ENCODE peak calls at places on chromosomes 7 and 10, in six cellular contexts. V is fibroblast of lung; D is heart left ventricle; G is PC-9; K is GM12878; Q is CD4-positive, alpha-beta T cell. R is an unnamed sample.

GRCh38 chr7:44988718-44989117 is 9.9 kb upstream of the MYO1G start:
- DNase-seq in V (no peak), D (no peak), Q (no peak), G (no peak), K (no peak), R (no peak)

GRCh38 chr10:45302573-45302972 is 12.8 kb downstream of the OR13A1 start:
- DNase-seq in Q (no peak), G (no peak), K (no peak), D (no peak), V (no peak), R (no peak)

GRCh38 chr10:79017882-79018550 is 50.8 kb upstream of the ZMIZ1 start:
- DNase-seq in Q (no peak), D (no peak), K (no peak), G (no peak), V (no peak), R (no peak)

GRCh38 chr7:46146454-46147255 is 225.6 kb upstream of the IGFBP3 start:
- DNase-seq in Q (no peak), G (no peak), D (no peak), V (peak), K (no peak), R (no peak)

GRCh38 chr7:156475666-156476065 is 164.9 kb upstream of the RNF32 start:
- DNase-seq in D (no peak), V (peak), Q (no peak), K (no peak), G (no peak), R (peak)

GRCh38 chr7:79876769-79877362 is 257.8 kb upstream of the GNAI1 start:
- DNase-seq in D (no peak), V (peak), Q (no peak), G (peak), K (no peak), R (no peak)

GRCh38 chr10:125104559-125104958 is 55.8 kb downstream of the CTBP2 start:
- DNase-seq in D (no peak), V (no peak), Q (no peak), G (no peak), K (no peak), R (no peak)

GRCh38 chr10:58319599-58319998 is 15.2 kb upstream of the UBE2D1 start:
- DNase-seq in Q (no peak), V (no peak), G (no peak), K (no peak), D (no peak), R (no peak)

GRCh38 chr7:142957723-142958122 is 4.4 kb downstream of the KEL start:
- DNase-seq in Q (no peak), G (peak), V (no peak), D (no peak), K (no peak), R (no peak)

GRCh38 chr7:104761892-104762291 is 252.1 kb upstream of the KMT2E start:
- DNase-seq in V (no peak), G (no peak), D (no peak), Q (no peak), K (no peak), R (no peak)

GRCh38 chr10:19985745-19986144 is 169.5 kb downstream of the PLXDC2 start:
- DNase-seq in G (no peak), D (no peak), Q (no peak), K (no peak), V (no peak), R (no peak)

GRCh38 chr7:90411510-90411909 is 8.2 kb downstream of the CLDN12 start:
- DNase-seq in D (no peak), V (peak), G (no peak), Q (no peak), K (no peak), R (no peak)

GRCh38 chr10:103761075-103761920 is 94.1 kb downstream of the SH3PXD2A start:
- DNase-seq in D (no peak), Q (no peak), K (no peak), V (peak), G (peak), R (no peak)

GRCh38 chr7:30032310-30033125 is 4.3 kb downstream of the PLEKHA8 start:
- DNase-seq in K (no peak), G (no peak), D (no peak), Q (no peak), V (peak), R (no peak)

GRCh38 chr10:47121336-47121735 is 178.7 kb upstream of the GDF10 start:
- DNase-seq in Q (no peak), K (no peak), D (no peak), G (no peak), V (no peak), R (peak)

GRCh38 chr10:61943699-61944444 is 42.4 kb downstream of the ARID5B start:
- DNase-seq in Q (no peak), V (peak), G (peak), K (no peak), D (no peak), R (no peak)

GRCh38 chr7:111855842-111856227 is 293.5 kb upstream of the IMMP2L start:
- DNase-seq in Q (no peak), D (no peak), V (peak), K (no peak), G (no peak), R (no peak)

GRCh38 chr10:125123363-125124113 is 36.8 kb downstream of the CTBP2 start:
- DNase-seq in D (peak), G (peak), Q (no peak), V (peak), K (no peak), R (no peak)

GRCh38 chr7:94374231-94374630 is 20.5 kb upstream of the COL1A2 start:
- DNase-seq in D (peak), K (no peak), Q (no peak), G (peak), V (peak), R (no peak)

GRCh38 chr7:36642010-36642409 is 82.3 kb downstream of the AOAH start:
- DNase-seq in Q (no peak), G (no peak), D (no peak), K (no peak), V (no peak), R (no peak)

GRCh38 chr7:129828989-129829676 is 123.6 kb downstream of the UBE2H start:
- DNase-seq in D (no peak), G (no peak), Q (no peak), V (no peak), K (no peak), R (no peak)

GRCh38 chr10:6364283-6364682 is 161.6 kb downstream of the PFKFB3 start:
- DNase-seq in D (no peak), G (no peak), K (no peak), V (no peak), Q (no peak), R (no peak)

GRCh38 chr10:67839957-67840356 is 2.0 kb upstream of the DNAJC12 start:
- DNase-seq in V (peak), D (no peak), G (no peak), Q (no peak), K (no peak), R (no peak)

GRCh38 chr10:48453451-48454301 is 147.2 kb downstream of the MAPK8 start:
- DNase-seq in G (no peak), K (no peak), V (no peak), Q (no peak), D (no peak), R (peak)

GRCh38 chr10:128687408-128687807 is 561.2 kb upstream of the MKI67 start:
- DNase-seq in Q (no peak), K (no peak), V (no peak), G (no peak), D (no peak), R (no peak)

GRCh38 chr10:128688154-128688553 is 561.9 kb upstream of the MKI67 start:
- DNase-seq in D (no peak), V (no peak), G (no peak), K (no peak), Q (no peak), R (no peak)

GRCh38 chr10:128686638-128687278 is 560.5 kb upstream of the MKI67 start:
- DNase-seq in Q (no peak), V (no peak), K (no peak), G (no peak), D (no peak), R (no peak)

DNA sequence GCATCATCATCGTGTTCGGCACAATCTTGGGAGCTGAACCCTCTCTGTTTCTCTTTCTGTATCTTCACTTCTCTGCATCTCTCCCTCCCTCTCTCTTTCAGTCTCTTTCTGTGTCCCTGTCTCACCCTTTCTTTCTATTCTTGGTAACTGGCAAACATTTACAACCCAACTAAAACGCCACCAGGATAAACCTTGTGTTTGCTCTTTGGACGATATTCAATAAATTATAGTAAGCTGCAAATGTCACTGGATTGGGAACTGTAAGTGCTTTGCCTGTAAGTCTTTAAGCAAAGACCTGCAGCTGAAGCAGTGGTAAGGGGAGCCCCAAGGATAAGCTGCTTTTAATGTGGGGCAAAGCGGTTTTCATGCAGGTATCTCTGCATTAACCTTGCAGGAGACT is 558.0 kb upstream of the MKI67 start:
- DNase-seq in D (no peak), V (no peak), Q (no peak), G (no peak), K (no peak), R (no peak)
- TF ChIP-seq CTCF in D (no peak), V (no peak), Q (no peak), G (no peak), K (no peak), R (no peak)

GRCh38 chr7:47301657-47302295 is 280.1 kb downstream of the TNS3 start:
- DNase-seq in Q (no peak), K (no peak), V (no peak), D (no peak), G (no peak), R (no peak)

GRCh38 chr7:47299496-47299895 is 282.4 kb downstream of the TNS3 start:
- DNase-seq in V (no peak), G (no peak), K (no peak), D (no peak), Q (no peak), R (no peak)

GRCh38 chr7:47300472-47301021 is 281.4 kb downstream of the TNS3 start:
- DNase-seq in G (no peak), K (no peak), Q (no peak), V (no peak), D (no peak), R (no peak)

GRCh38 chr7:47302560-47302959 is 279.4 kb downstream of the TNS3 start:
- DNase-seq in V (no peak), K (no peak), G (no peak), D (no peak), Q (no peak), R (no peak)

DNA sequence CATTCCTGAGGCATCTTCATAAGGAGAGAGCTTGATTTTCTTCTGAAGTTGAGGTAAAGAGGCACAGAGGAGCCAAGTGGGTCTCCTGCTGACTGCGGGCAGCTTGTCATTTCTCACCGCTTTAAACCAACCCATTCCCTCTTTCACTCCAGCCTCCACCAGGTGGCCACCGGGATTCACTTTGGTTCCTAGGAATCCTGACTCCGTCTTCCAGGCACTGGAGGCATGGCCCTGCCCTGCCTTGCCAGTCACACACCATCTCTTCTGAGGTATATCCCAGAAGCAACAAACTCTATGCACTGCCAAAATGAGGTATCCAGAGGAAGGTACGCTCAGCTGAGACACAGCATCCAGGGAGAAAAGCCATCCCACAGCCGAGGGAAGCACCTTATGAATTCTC is 280.8 kb downstream of the TNS3 start:
- DNase-seq in V (no peak), D (no peak), G (no peak), K (no peak), Q (no peak), R (no peak)
- TF ChIP-seq CTCF in V (no peak), D (no peak), G (no peak), K (no peak), Q (no peak), R (no peak)

GRCh38 chr7:78041409-78041808 is 242.8 kb downstream of the PHTF2 start:
- DNase-seq in D (no peak), G (no peak), Q (no peak), V (no peak), K (no peak), R (no peak)

GRCh38 chr7:78038465-78039080 is 240.0 kb downstream of the PHTF2 start:
- DNase-seq in G (no peak), V (no peak), K (no peak), Q (no peak), D (no peak), R (no peak)

GRCh38 chr7:78043159-78043558 is 244.6 kb downstream of the PHTF2 start:
- DNase-seq in K (no peak), V (no peak), G (no peak), Q (no peak), D (no peak), R (no peak)

GRCh38 chr7:78037603-78038002 is 239.0 kb downstream of the PHTF2 start:
- DNase-seq in K (no peak), G (no peak), V (no peak), Q (no peak), D (no peak), R (no peak)

GRCh38 chr7:78039791-78040776 is 241.5 kb downstream of the PHTF2 start:
- DNase-seq in G (no peak), Q (peak), V (no peak), D (peak), K (no peak), R (no peak)
- TF ChIP-seq CTCF in G (peak), Q (peak), V (peak), D (peak), K (peak), R (peak)

DNA sequence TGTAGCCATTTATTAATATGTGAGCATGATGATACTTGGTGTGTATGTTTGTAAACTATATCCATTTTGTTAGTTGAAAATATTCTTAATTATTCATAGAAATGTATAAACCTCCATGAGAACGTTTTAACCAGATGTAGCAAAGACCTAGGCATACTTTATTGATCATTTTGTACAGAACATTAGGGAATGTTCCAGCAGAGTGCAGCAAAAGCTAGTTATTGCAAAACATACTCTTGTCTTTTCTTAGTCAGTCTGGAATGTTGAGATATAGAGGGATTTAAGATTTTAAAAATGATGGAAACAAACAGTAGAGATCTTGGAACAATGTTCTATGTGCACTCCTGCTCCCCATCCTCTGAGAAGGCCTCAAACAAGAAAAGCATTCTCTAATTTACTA is 292.0 kb downstream of the BBS9 start:
- DNase-seq in K (no peak), G (no peak), D (no peak), Q (no peak), V (no peak), R (no peak)
- TF ChIP-seq CTCF in K (no peak), G (no peak), D (no peak), Q (no peak), V (peak), R (no peak)

GRCh38 chr7:151631149-151631967 is 111.7 kb upstream of the RHEB start:
- DNase-seq in D (no peak), Q (peak), K (peak), V (peak), G (no peak), R (no peak)
- TF ChIP-seq CTCF in D (no peak), Q (no peak), K (no peak), V (peak), G (peak), R (peak)

R was measured in type B pancreatic cell.